ENCODE peak calls at places on chromosomes 13 and 19, in five cellular contexts. One of them, this sample, is unnamed.

GRCh38 chr19:50837300-50837699 is 3.9 kb upstream of the KLK15 start:
- DNase-seq in caudate nucleus: no peak
- DNase-seq in Calu3: no peak
- DNase-seq in stimulated activated CD4-positive, alpha-beta T cell treated with anti-CD3 and anti-CD28 coated beads, Interleukin-15, amount 100 ng/mL, for 1 hour: no peak
- DNase-seq in A172: no peak
- DNase-seq in this sample: no peak

GRCh38 chr13:24214528-24214927 is 54.0 kb downstream of the SPATA13 start:
- DNase-seq in caudate nucleus: no peak
- DNase-seq in Calu3: no peak
- DNase-seq in stimulated activated CD4-positive, alpha-beta T cell treated with anti-CD3 and anti-CD28 coated beads, Interleukin-15, amount 100 ng/mL, for 1 hour: no peak
- DNase-seq in A172: no peak
- DNase-seq in this sample: no peak

GRCh38 chr19:13887529-13887928 is 10.6 kb downstream of the NANOS3 start:
- DNase-seq in caudate nucleus: no peak
- DNase-seq in Calu3: no peak
- DNase-seq in stimulated activated CD4-positive, alpha-beta T cell treated with anti-CD3 and anti-CD28 coated beads, Interleukin-15, amount 100 ng/mL, for 1 hour: no peak
- DNase-seq in A172: no peak
- DNase-seq in this sample: peak

GRCh38 chr19:2426661-2427322 is 594 bp downstream of the TIMM13 start:
- DNase-seq in caudate nucleus: peak
- DNase-seq in Calu3: peak
- DNase-seq in stimulated activated CD4-positive, alpha-beta T cell treated with anti-CD3 and anti-CD28 coated beads, Interleukin-15, amount 100 ng/mL, for 1 hour: peak
- DNase-seq in A172: peak
- DNase-seq in this sample: peak

GRCh38 chr19:32061304-32061703 is 284.1 kb upstream of the ZNF507 start:
- DNase-seq in caudate nucleus: no peak
- DNase-seq in Calu3: no peak
- DNase-seq in stimulated activated CD4-positive, alpha-beta T cell treated with anti-CD3 and anti-CD28 coated beads, Interleukin-15, amount 100 ng/mL, for 1 hour: no peak
- DNase-seq in A172: peak
- DNase-seq in this sample: no peak

GRCh38 chr13:44280461-44280860 is 93.2 kb upstream of the SERP2 start:
- DNase-seq in caudate nucleus: no peak
- DNase-seq in Calu3: no peak
- DNase-seq in stimulated activated CD4-positive, alpha-beta T cell treated with anti-CD3 and anti-CD28 coated beads, Interleukin-15, amount 100 ng/mL, for 1 hour: no peak
- DNase-seq in A172: peak
- DNase-seq in this sample: peak

GRCh38 chr19:31312004-31312403 is 37.2 kb downstream of the TSHZ3 start:
- DNase-seq in caudate nucleus: no peak
- DNase-seq in Calu3: no peak
- DNase-seq in stimulated activated CD4-positive, alpha-beta T cell treated with anti-CD3 and anti-CD28 coated beads, Interleukin-15, amount 100 ng/mL, for 1 hour: no peak
- DNase-seq in A172: peak
- DNase-seq in this sample: peak

GRCh38 chr13:23050126-23050525 is 130.7 kb upstream of the SGCG start:
- DNase-seq in caudate nucleus: no peak
- DNase-seq in Calu3: no peak
- DNase-seq in stimulated activated CD4-positive, alpha-beta T cell treated with anti-CD3 and anti-CD28 coated beads, Interleukin-15, amount 100 ng/mL, for 1 hour: no peak
- DNase-seq in A172: no peak
- DNase-seq in this sample: no peak

GRCh38 chr19:44685877-44686276 is 13.1 kb upstream of the CEACAM16 start:
- DNase-seq in caudate nucleus: no peak
- DNase-seq in Calu3: peak
- DNase-seq in stimulated activated CD4-positive, alpha-beta T cell treated with anti-CD3 and anti-CD28 coated beads, Interleukin-15, amount 100 ng/mL, for 1 hour: no peak
- DNase-seq in A172: peak
- DNase-seq in this sample: peak

GRCh38 chr13:21849323-21849722 is 178.4 kb downstream of the FGF9 start:
- DNase-seq in caudate nucleus: no peak
- DNase-seq in Calu3: peak
- DNase-seq in stimulated activated CD4-positive, alpha-beta T cell treated with anti-CD3 and anti-CD28 coated beads, Interleukin-15, amount 100 ng/mL, for 1 hour: no peak
- DNase-seq in A172: no peak
- DNase-seq in this sample: peak

GRCh38 chr19:39183100-39183499 is 13.7 kb upstream of the NCCRP1 start:
- DNase-seq in caudate nucleus: no peak
- DNase-seq in Calu3: no peak
- DNase-seq in stimulated activated CD4-positive, alpha-beta T cell treated with anti-CD3 and anti-CD28 coated beads, Interleukin-15, amount 100 ng/mL, for 1 hour: no peak
- DNase-seq in A172: no peak
- DNase-seq in this sample: no peak

GRCh38 chr13:48159436-48160225 is 64.7 kb upstream of the MED4 start:
- DNase-seq in caudate nucleus: no peak
- DNase-seq in Calu3: no peak
- DNase-seq in stimulated activated CD4-positive, alpha-beta T cell treated with anti-CD3 and anti-CD28 coated beads, Interleukin-15, amount 100 ng/mL, for 1 hour: no peak
- DNase-seq in A172: peak
- DNase-seq in this sample: peak

GRCh38 chr13:109412232-109412935 is 374.0 kb downstream of the IRS2 start:
- DNase-seq in caudate nucleus: peak
- DNase-seq in Calu3: peak
- DNase-seq in stimulated activated CD4-positive, alpha-beta T cell treated with anti-CD3 and anti-CD28 coated beads, Interleukin-15, amount 100 ng/mL, for 1 hour: no peak
- DNase-seq in A172: peak
- DNase-seq in this sample: no peak

GRCh38 chr13:87334176-87334575 is 337.0 kb upstream of the SLITRK5 start:
- DNase-seq in caudate nucleus: no peak
- DNase-seq in Calu3: no peak
- DNase-seq in stimulated activated CD4-positive, alpha-beta T cell treated with anti-CD3 and anti-CD28 coated beads, Interleukin-15, amount 100 ng/mL, for 1 hour: no peak
- DNase-seq in A172: no peak
- DNase-seq in this sample: no peak

GRCh38 chr19:55437410-55437809 is 5.7 kb downstream of the SHISA7 start:
- DNase-seq in caudate nucleus: no peak
- DNase-seq in Calu3: peak
- DNase-seq in stimulated activated CD4-positive, alpha-beta T cell treated with anti-CD3 and anti-CD28 coated beads, Interleukin-15, amount 100 ng/mL, for 1 hour: no peak
- DNase-seq in A172: peak
- DNase-seq in this sample: peak

GRCh38 chr19:17687141-17687856 is 855 bp downstream of the UNC13A start:
- DNase-seq in caudate nucleus: peak
- DNase-seq in Calu3: no peak
- DNase-seq in stimulated activated CD4-positive, alpha-beta T cell treated with anti-CD3 and anti-CD28 coated beads, Interleukin-15, amount 100 ng/mL, for 1 hour: no peak
- DNase-seq in A172: no peak
- DNase-seq in this sample: no peak

GRCh38 chr19:6424939-6425731 is 524 bp upstream of the KHSRP start:
- DNase-seq in caudate nucleus: peak
- DNase-seq in Calu3: peak
- DNase-seq in stimulated activated CD4-positive, alpha-beta T cell treated with anti-CD3 and anti-CD28 coated beads, Interleukin-15, amount 100 ng/mL, for 1 hour: peak
- DNase-seq in A172: peak
- DNase-seq in this sample: peak

GRCh38 chr19:35596366-35596999 is 10.5 kb downstream of the PMIS2 start:
- DNase-seq in caudate nucleus: no peak
- DNase-seq in Calu3: no peak
- DNase-seq in stimulated activated CD4-positive, alpha-beta T cell treated with anti-CD3 and anti-CD28 coated beads, Interleukin-15, amount 100 ng/mL, for 1 hour: no peak
- DNase-seq in A172: peak
- DNase-seq in this sample: peak

GRCh38 chr13:51714663-51715168 is 89.2 kb downstream of the DHRS12 start:
- DNase-seq in caudate nucleus: no peak
- DNase-seq in Calu3: peak
- DNase-seq in stimulated activated CD4-positive, alpha-beta T cell treated with anti-CD3 and anti-CD28 coated beads, Interleukin-15, amount 100 ng/mL, for 1 hour: no peak
- DNase-seq in A172: peak
- DNase-seq in this sample: peak

GRCh38 chr19:51702103-51702753 is 9.1 kb downstream of the SPACA6 start:
- DNase-seq in caudate nucleus: peak
- DNase-seq in Calu3: no peak
- DNase-seq in stimulated activated CD4-positive, alpha-beta T cell treated with anti-CD3 and anti-CD28 coated beads, Interleukin-15, amount 100 ng/mL, for 1 hour: peak
- DNase-seq in A172: no peak
- DNase-seq in this sample: no peak

GRCh38 chr13:46296920-46297319 is 85.2 kb downstream of the LRRC63 start:
- DNase-seq in caudate nucleus: no peak
- DNase-seq in Calu3: no peak
- DNase-seq in stimulated activated CD4-positive, alpha-beta T cell treated with anti-CD3 and anti-CD28 coated beads, Interleukin-15, amount 100 ng/mL, for 1 hour: no peak
- DNase-seq in A172: peak
- DNase-seq in this sample: peak

GRCh38 chr13:50229935-50230334 is 214.7 kb downstream of the KCNRG start:
- DNase-seq in caudate nucleus: no peak
- DNase-seq in Calu3: no peak
- DNase-seq in stimulated activated CD4-positive, alpha-beta T cell treated with anti-CD3 and anti-CD28 coated beads, Interleukin-15, amount 100 ng/mL, for 1 hour: no peak
- DNase-seq in A172: no peak
- DNase-seq in this sample: no peak

GRCh38 chr13:19910336-19911072 is 47.1 kb upstream of the ZMYM5 start:
- DNase-seq in caudate nucleus: no peak
- DNase-seq in Calu3: peak
- DNase-seq in stimulated activated CD4-positive, alpha-beta T cell treated with anti-CD3 and anti-CD28 coated beads, Interleukin-15, amount 100 ng/mL, for 1 hour: no peak
- DNase-seq in A172: peak
- DNase-seq in this sample: peak

GRCh38 chr13:111599791-111600190 is 279.3 kb downstream of the TEX29 start:
- DNase-seq in caudate nucleus: no peak
- DNase-seq in Calu3: no peak
- DNase-seq in stimulated activated CD4-positive, alpha-beta T cell treated with anti-CD3 and anti-CD28 coated beads, Interleukin-15, amount 100 ng/mL, for 1 hour: no peak
- DNase-seq in A172: no peak
- DNase-seq in this sample: no peak

GRCh38 chr13:97185751-97186150 is 36.4 kb upstream of the MBNL2 start:
- DNase-seq in caudate nucleus: no peak
- DNase-seq in Calu3: no peak
- DNase-seq in stimulated activated CD4-positive, alpha-beta T cell treated with anti-CD3 and anti-CD28 coated beads, Interleukin-15, amount 100 ng/mL, for 1 hour: no peak
- DNase-seq in A172: no peak
- DNase-seq in this sample: no peak

GRCh38 chr13:28984825-28985224 is 164.7 kb downstream of the MTUS2 start:
- DNase-seq in caudate nucleus: no peak
- DNase-seq in Calu3: no peak
- DNase-seq in stimulated activated CD4-positive, alpha-beta T cell treated with anti-CD3 and anti-CD28 coated beads, Interleukin-15, amount 100 ng/mL, for 1 hour: no peak
- DNase-seq in A172: no peak
- DNase-seq in this sample: no peak

GRCh38 chr19:55238030-55238429 is 9.5 kb upstream of the TMEM86B start:
- DNase-seq in caudate nucleus: no peak
- DNase-seq in Calu3: no peak
- DNase-seq in stimulated activated CD4-positive, alpha-beta T cell treated with anti-CD3 and anti-CD28 coated beads, Interleukin-15, amount 100 ng/mL, for 1 hour: no peak
- DNase-seq in A172: no peak
- DNase-seq in this sample: no peak

GRCh38 chr13:112755331-112755730 is 65.5 kb downstream of the ATP11A start:
- DNase-seq in caudate nucleus: no peak
- DNase-seq in Calu3: no peak
- DNase-seq in stimulated activated CD4-positive, alpha-beta T cell treated with anti-CD3 and anti-CD28 coated beads, Interleukin-15, amount 100 ng/mL, for 1 hour: no peak
- DNase-seq in A172: no peak
- DNase-seq in this sample: no peak

GRCh38 chr13:63299995-63300394 is 1884.3 kb upstream of the PCDH20 start:
- DNase-seq in caudate nucleus: no peak
- DNase-seq in Calu3: no peak
- DNase-seq in stimulated activated CD4-positive, alpha-beta T cell treated with anti-CD3 and anti-CD28 coated beads, Interleukin-15, amount 100 ng/mL, for 1 hour: no peak
- DNase-seq in A172: no peak
- DNase-seq in this sample: no peak

GRCh38 chr13:40692946-40693345 is 26.5 kb upstream of the FOXO1 start:
- DNase-seq in caudate nucleus: no peak
- DNase-seq in Calu3: no peak
- DNase-seq in stimulated activated CD4-positive, alpha-beta T cell treated with anti-CD3 and anti-CD28 coated beads, Interleukin-15, amount 100 ng/mL, for 1 hour: no peak
- DNase-seq in A172: peak
- DNase-seq in this sample: peak

GRCh38 chr19:34085336-34085735 is 87.0 kb upstream of the LSM14A start:
- DNase-seq in caudate nucleus: no peak
- DNase-seq in Calu3: no peak
- DNase-seq in stimulated activated CD4-positive, alpha-beta T cell treated with anti-CD3 and anti-CD28 coated beads, Interleukin-15, amount 100 ng/mL, for 1 hour: no peak
- DNase-seq in A172: no peak
- DNase-seq in this sample: no peak

GRCh38 chr19:40614595-40615411 is 13.6 kb downstream of the LTBP4 start:
- DNase-seq in caudate nucleus: no peak
- DNase-seq in Calu3: peak
- DNase-seq in stimulated activated CD4-positive, alpha-beta T cell treated with anti-CD3 and anti-CD28 coated beads, Interleukin-15, amount 100 ng/mL, for 1 hour: peak
- DNase-seq in A172: peak
- DNase-seq in this sample: peak

This sample was measured in HT1080.